ENCODE peak calls at places on chromosome 7, in six cellular contexts. One of them, this sample, is unnamed.

GRCh38 chr7:83475403-83475802 is 173.5 kb downstream of the SEMA3E start:
- DNase-seq in A549: no peak
- DNase-seq in pancreas: no peak
- DNase-seq in GM03348: no peak
- DNase-seq in astrocyte of the spinal cord: no peak
- DNase-seq in RPMI7951: no peak
- DNase-seq in this sample: no peak

GRCh38 chr7:149856-150636 is 42.3 kb upstream of the FAM20C start:
- DNase-seq in pancreas: peak; percentile 88
- DNase-seq in astrocyte of the spinal cord: no peak
- DNase-seq in A549: no peak
- DNase-seq in GM03348: no peak
- DNase-seq in RPMI7951: no peak
- DNase-seq in this sample: peak; percentile 49

GRCh38 chr7:1897076-1897860 is 227.2 kb downstream of the ELFN1 start:
- DNase-seq in GM03348: no peak
- DNase-seq in A549: no peak
- DNase-seq in astrocyte of the spinal cord: peak; percentile 57
- DNase-seq in pancreas: peak; percentile 54
- DNase-seq in RPMI7951: no peak
- DNase-seq in this sample: no peak

GRCh38 chr7:92634125-92634710 is 44.0 kb upstream of the FAM133B start:
- DNase-seq in GM03348: no peak
- DNase-seq in pancreas: no peak
- DNase-seq in RPMI7951: no peak
- DNase-seq in A549: no peak
- DNase-seq in astrocyte of the spinal cord: no peak
- DNase-seq in this sample: no peak

GRCh38 chr7:34131371-34131770 is 226.0 kb downstream of the BMPER start:
- DNase-seq in RPMI7951: peak; percentile 98
- DNase-seq in pancreas: no peak
- DNase-seq in A549: no peak
- DNase-seq in GM03348: no peak
- DNase-seq in astrocyte of the spinal cord: no peak
- DNase-seq in this sample: no peak

GRCh38 chr7:2237109-2237602 is 4.4 kb upstream of the MAD1L1 start:
- DNase-seq in A549: no peak
- DNase-seq in RPMI7951: no peak
- DNase-seq in pancreas: no peak
- DNase-seq in astrocyte of the spinal cord: no peak
- DNase-seq in GM03348: no peak
- DNase-seq in this sample: peak; percentile 40

GRCh38 chr7:8155836-8156235 is 106.1 kb downstream of the ICA1 start:
- DNase-seq in GM03348: no peak
- DNase-seq in RPMI7951: no peak
- DNase-seq in astrocyte of the spinal cord: no peak
- DNase-seq in A549: no peak
- DNase-seq in pancreas: no peak
- DNase-seq in this sample: no peak

GRCh38 chr7:102117743-102118142 is 168.9 kb upstream of the SH2B2 start:
- DNase-seq in A549: no peak
- DNase-seq in astrocyte of the spinal cord: peak; percentile 87
- DNase-seq in GM03348: peak; percentile 84
- DNase-seq in pancreas: no peak
- DNase-seq in RPMI7951: peak; percentile 77
- DNase-seq in this sample: no peak

GRCh38 chr7:70828366-70828765 is 303.6 kb upstream of the GALNT17 start:
- DNase-seq in astrocyte of the spinal cord: no peak
- DNase-seq in GM03348: no peak
- DNase-seq in pancreas: no peak
- DNase-seq in A549: no peak
- DNase-seq in RPMI7951: no peak
- DNase-seq in this sample: no peak

This sample was measured in mucosa of descending colon.